ENCODE peak calls at places on chromosomes 7 and 10, in eight cellular contexts. One of them, this sample, is unnamed.
A peak's percentile ranks its signal among the peaks of the same experiment; 100 is the strongest.

GRCh38 chr7:31145339-31145738 is 93.2 kb downstream of the ADCYAP1R1 start:
- DNase-seq in CD8-positive, alpha-beta T cell: no peak
- DNase-seq in amniotic stem cell: no peak
- DNase-seq in GM04504: no peak
- DNase-seq in ureter: no peak
- DNase-seq in kidney glomerular epithelial cell: no peak
- DNase-seq in stimulated activated CD4-positive, alpha-beta T cell treated with anti-CD3 and anti-CD28 coated beads, TNF-alpha, amount 100 ng/mL, for 1 hour: no peak
- DNase-seq in iris pigment epithelial cell: no peak
- DNase-seq in this sample: no peak

GRCh38 chr7:135490783-135491182 is 19.1 kb downstream of the CNOT4 start:
- DNase-seq in ureter: no peak
- DNase-seq in iris pigment epithelial cell: peak; percentile 44
- DNase-seq in stimulated activated CD4-positive, alpha-beta T cell treated with anti-CD3 and anti-CD28 coated beads, TNF-alpha, amount 100 ng/mL, for 1 hour: no peak
- DNase-seq in GM04504: no peak
- DNase-seq in kidney glomerular epithelial cell: peak; percentile 23
- DNase-seq in CD8-positive, alpha-beta T cell: no peak
- DNase-seq in amniotic stem cell: no peak
- DNase-seq in this sample: peak; percentile 20

GRCh38 chr7:66627876-66628360 is 763 bp upstream of the KCTD7 start:
- DNase-seq in ureter: no peak
- DNase-seq in CD8-positive, alpha-beta T cell: no peak
- DNase-seq in GM04504: no peak
- DNase-seq in iris pigment epithelial cell: no peak
- DNase-seq in amniotic stem cell: no peak
- DNase-seq in stimulated activated CD4-positive, alpha-beta T cell treated with anti-CD3 and anti-CD28 coated beads, TNF-alpha, amount 100 ng/mL, for 1 hour: no peak
- DNase-seq in kidney glomerular epithelial cell: peak; percentile 75
- DNase-seq in this sample: no peak

GRCh38 chr10:131816941-131817700 is 83.7 kb upstream of the PPP2R2D start:
- DNase-seq in ureter: no peak
- DNase-seq in GM04504: no peak
- DNase-seq in iris pigment epithelial cell: no peak
- DNase-seq in amniotic stem cell: no peak
- DNase-seq in CD8-positive, alpha-beta T cell: no peak
- DNase-seq in kidney glomerular epithelial cell: no peak
- DNase-seq in stimulated activated CD4-positive, alpha-beta T cell treated with anti-CD3 and anti-CD28 coated beads, TNF-alpha, amount 100 ng/mL, for 1 hour: no peak
- DNase-seq in this sample: no peak

GRCh38 chr10:84395581-84395980 is 67.2 kb downstream of the CCSER2 start:
- DNase-seq in iris pigment epithelial cell: peak; percentile 21
- DNase-seq in kidney glomerular epithelial cell: no peak
- DNase-seq in ureter: no peak
- DNase-seq in amniotic stem cell: no peak
- DNase-seq in GM04504: no peak
- DNase-seq in stimulated activated CD4-positive, alpha-beta T cell treated with anti-CD3 and anti-CD28 coated beads, TNF-alpha, amount 100 ng/mL, for 1 hour: no peak
- DNase-seq in CD8-positive, alpha-beta T cell: no peak
- DNase-seq in this sample: peak; percentile 34

GRCh38 chr7:84950836-84951235 is 236.0 kb downstream of the SEMA3D start:
- DNase-seq in stimulated activated CD4-positive, alpha-beta T cell treated with anti-CD3 and anti-CD28 coated beads, TNF-alpha, amount 100 ng/mL, for 1 hour: no peak
- DNase-seq in ureter: no peak
- DNase-seq in iris pigment epithelial cell: peak; percentile 51
- DNase-seq in amniotic stem cell: no peak
- DNase-seq in kidney glomerular epithelial cell: peak; percentile 6
- DNase-seq in CD8-positive, alpha-beta T cell: no peak
- DNase-seq in GM04504: no peak
- DNase-seq in this sample: peak; percentile 59

GRCh38 chr10:68271104-68271882 is 39.4 kb upstream of the ATOH7 start:
- DNase-seq in iris pigment epithelial cell: peak; percentile 18
- DNase-seq in GM04504: no peak
- DNase-seq in CD8-positive, alpha-beta T cell: no peak
- DNase-seq in ureter: no peak
- DNase-seq in stimulated activated CD4-positive, alpha-beta T cell treated with anti-CD3 and anti-CD28 coated beads, TNF-alpha, amount 100 ng/mL, for 1 hour: no peak
- DNase-seq in kidney glomerular epithelial cell: no peak
- DNase-seq in amniotic stem cell: no peak
- DNase-seq in this sample: no peak

GRCh38 chr10:119526606-119527592 is 15.6 kb downstream of the RGS10 start:
- DNase-seq in amniotic stem cell: no peak
- DNase-seq in CD8-positive, alpha-beta T cell: no peak
- DNase-seq in GM04504: no peak
- DNase-seq in iris pigment epithelial cell: no peak
- DNase-seq in ureter: no peak
- DNase-seq in stimulated activated CD4-positive, alpha-beta T cell treated with anti-CD3 and anti-CD28 coated beads, TNF-alpha, amount 100 ng/mL, for 1 hour: no peak
- DNase-seq in kidney glomerular epithelial cell: no peak
- DNase-seq in this sample: no peak

GRCh38 chr10:91163709-91164474 is 56.6 kb upstream of the PCGF5 start:
- DNase-seq in GM04504: peak; percentile 55
- DNase-seq in ureter: peak; percentile 76
- DNase-seq in CD8-positive, alpha-beta T cell: peak; percentile 57
- DNase-seq in stimulated activated CD4-positive, alpha-beta T cell treated with anti-CD3 and anti-CD28 coated beads, TNF-alpha, amount 100 ng/mL, for 1 hour: peak; percentile 10
- DNase-seq in iris pigment epithelial cell: peak; percentile 90
- DNase-seq in kidney glomerular epithelial cell: peak; percentile 2
- DNase-seq in amniotic stem cell: peak; percentile 75
- DNase-seq in this sample: peak; percentile 76

GRCh38 chr7:157018328-157018996 is 8.0 kb upstream of the MNX1 start:
- DNase-seq in ureter: no peak
- DNase-seq in amniotic stem cell: no peak
- DNase-seq in kidney glomerular epithelial cell: no peak
- DNase-seq in iris pigment epithelial cell: no peak
- DNase-seq in CD8-positive, alpha-beta T cell: no peak
- DNase-seq in GM04504: no peak
- DNase-seq in stimulated activated CD4-positive, alpha-beta T cell treated with anti-CD3 and anti-CD28 coated beads, TNF-alpha, amount 100 ng/mL, for 1 hour: no peak
- DNase-seq in this sample: no peak

GRCh38 chr10:102633282-102633681 is 11.0 kb upstream of the TRIM8 start:
- DNase-seq in GM04504: no peak
- DNase-seq in kidney glomerular epithelial cell: no peak
- DNase-seq in CD8-positive, alpha-beta T cell: no peak
- DNase-seq in ureter: no peak
- DNase-seq in amniotic stem cell: no peak
- DNase-seq in stimulated activated CD4-positive, alpha-beta T cell treated with anti-CD3 and anti-CD28 coated beads, TNF-alpha, amount 100 ng/mL, for 1 hour: no peak
- DNase-seq in iris pigment epithelial cell: peak; percentile 73
- DNase-seq in this sample: peak; percentile 36

GRCh38 chr7:158044156-158044823 is 543.3 kb downstream of the PTPRN2 start:
- DNase-seq in iris pigment epithelial cell: no peak
- DNase-seq in ureter: no peak
- DNase-seq in CD8-positive, alpha-beta T cell: no peak
- DNase-seq in kidney glomerular epithelial cell: no peak
- DNase-seq in stimulated activated CD4-positive, alpha-beta T cell treated with anti-CD3 and anti-CD28 coated beads, TNF-alpha, amount 100 ng/mL, for 1 hour: no peak
- DNase-seq in GM04504: no peak
- DNase-seq in amniotic stem cell: no peak
- DNase-seq in this sample: no peak

GRCh38 chr7:4774804-4775280 is 581 bp upstream of the AP5Z1 start:
- DNase-seq in stimulated activated CD4-positive, alpha-beta T cell treated with anti-CD3 and anti-CD28 coated beads, TNF-alpha, amount 100 ng/mL, for 1 hour: no peak
- DNase-seq in iris pigment epithelial cell: peak; percentile 82
- DNase-seq in GM04504: peak; percentile 53
- DNase-seq in kidney glomerular epithelial cell: peak; percentile 81
- DNase-seq in CD8-positive, alpha-beta T cell: no peak
- DNase-seq in amniotic stem cell: peak; percentile 74
- DNase-seq in ureter: no peak
- DNase-seq in this sample: peak; percentile 66

GRCh38 chr10:18400201-18400910 is 251.0 kb downstream of the NSUN6 start:
- DNase-seq in CD8-positive, alpha-beta T cell: no peak
- DNase-seq in stimulated activated CD4-positive, alpha-beta T cell treated with anti-CD3 and anti-CD28 coated beads, TNF-alpha, amount 100 ng/mL, for 1 hour: no peak
- DNase-seq in kidney glomerular epithelial cell: no peak
- DNase-seq in GM04504: no peak
- DNase-seq in iris pigment epithelial cell: no peak
- DNase-seq in ureter: no peak
- DNase-seq in amniotic stem cell: no peak
- DNase-seq in this sample: no peak

GRCh38 chr7:76358053-76358477 is 726 bp downstream of the YWHAG start:
- DNase-seq in amniotic stem cell: no peak
- DNase-seq in iris pigment epithelial cell: no peak
- DNase-seq in kidney glomerular epithelial cell: no peak
- DNase-seq in stimulated activated CD4-positive, alpha-beta T cell treated with anti-CD3 and anti-CD28 coated beads, TNF-alpha, amount 100 ng/mL, for 1 hour: no peak
- DNase-seq in ureter: peak; percentile 72
- DNase-seq in CD8-positive, alpha-beta T cell: peak; percentile 36
- DNase-seq in GM04504: no peak
- DNase-seq in this sample: peak; percentile 49

GRCh38 chr7:26688936-26689506 is 175.4 kb downstream of the SKAP2 start:
- DNase-seq in GM04504: no peak
- DNase-seq in iris pigment epithelial cell: no peak
- DNase-seq in CD8-positive, alpha-beta T cell: no peak
- DNase-seq in kidney glomerular epithelial cell: no peak
- DNase-seq in ureter: no peak
- DNase-seq in amniotic stem cell: no peak
- DNase-seq in stimulated activated CD4-positive, alpha-beta T cell treated with anti-CD3 and anti-CD28 coated beads, TNF-alpha, amount 100 ng/mL, for 1 hour: no peak
- DNase-seq in this sample: no peak

GRCh38 chr7:151137841-151138540 is 29.5 kb downstream of the GBX1 start:
- DNase-seq in CD8-positive, alpha-beta T cell: no peak
- DNase-seq in iris pigment epithelial cell: no peak
- DNase-seq in ureter: no peak
- DNase-seq in stimulated activated CD4-positive, alpha-beta T cell treated with anti-CD3 and anti-CD28 coated beads, TNF-alpha, amount 100 ng/mL, for 1 hour: no peak
- DNase-seq in kidney glomerular epithelial cell: no peak
- DNase-seq in GM04504: no peak
- DNase-seq in amniotic stem cell: no peak
- DNase-seq in this sample: no peak

GRCh38 chr7:10727636-10728035 is 246.0 kb upstream of the PHF14 start:
- DNase-seq in kidney glomerular epithelial cell: no peak
- DNase-seq in GM04504: no peak
- DNase-seq in ureter: no peak
- DNase-seq in stimulated activated CD4-positive, alpha-beta T cell treated with anti-CD3 and anti-CD28 coated beads, TNF-alpha, amount 100 ng/mL, for 1 hour: no peak
- DNase-seq in iris pigment epithelial cell: no peak
- DNase-seq in amniotic stem cell: no peak
- DNase-seq in CD8-positive, alpha-beta T cell: no peak
- DNase-seq in this sample: no peak

GRCh38 chr7:128920913-128921582 is 10.5 kb upstream of the KCP start:
- DNase-seq in ureter: no peak
- DNase-seq in iris pigment epithelial cell: no peak
- DNase-seq in GM04504: no peak
- DNase-seq in stimulated activated CD4-positive, alpha-beta T cell treated with anti-CD3 and anti-CD28 coated beads, TNF-alpha, amount 100 ng/mL, for 1 hour: no peak
- DNase-seq in CD8-positive, alpha-beta T cell: no peak
- DNase-seq in kidney glomerular epithelial cell: peak; percentile 9
- DNase-seq in amniotic stem cell: no peak
- DNase-seq in this sample: no peak

This sample was measured in LHCN-M2.